ENCODE peak calls at places on chromosome 16, in four cellular contexts. One of them, this sample, is unnamed.

GRCh38 chr16:14186954-14187306 is 115.8 kb downstream of the MRTFB start:
- DNase-seq in GM12878: no peak
- DNase-seq in K562: no peak
- DNase-seq in HepG2: no peak
- DNase-seq in this sample: no peak

GRCh38 chr16:20675488-20676267 is 21.8 kb downstream of the ACSM1 start:
- DNase-seq in GM12878: peak
- DNase-seq in HepG2: peak
- DNase-seq in K562: peak
- DNase-seq in this sample: peak

GRCh38 chr16:85372627-85373372 is 240.3 kb upstream of the GSE1 start:
- DNase-seq in HepG2: peak
- DNase-seq in K562: peak
- DNase-seq in GM12878: no peak
- DNase-seq in this sample: no peak

GRCh38 chr16:19573997-19574396 is 18.5 kb downstream of the VPS35L start:
- DNase-seq in GM12878: no peak
- DNase-seq in K562: no peak
- DNase-seq in HepG2: no peak
- DNase-seq in this sample: no peak

GRCh38 chr16:67965668-67966548 is 2.5 kb downstream of the SLC12A4 start:
- DNase-seq in HepG2: peak
- DNase-seq in K562: no peak
- DNase-seq in GM12878: no peak
- DNase-seq in this sample: no peak

GRCh38 chr16:22077700-22078313 is 14.5 kb upstream of the VWA3A start:
- DNase-seq in GM12878: no peak
- DNase-seq in HepG2: peak
- DNase-seq in K562: peak
- DNase-seq in this sample: peak

GRCh38 chr16:67645397-67646121 is 615 bp downstream of the CARMIL2 start:
- DNase-seq in GM12878: no peak
- DNase-seq in K562: no peak
- DNase-seq in HepG2: no peak
- DNase-seq in this sample: peak

GRCh38 chr16:4523686-4524085 is 14.9 kb downstream of the CDIP1 start:
- DNase-seq in GM12878: no peak
- DNase-seq in HepG2: no peak
- DNase-seq in K562: no peak
- DNase-seq in this sample: no peak

GRCh38 chr16:15041260-15042011 is 14.4 kb downstream of the NTAN1 start:
- DNase-seq in K562: peak
- DNase-seq in HepG2: no peak
- DNase-seq in GM12878: no peak
- DNase-seq in this sample: peak

GRCh38 chr16:56932588-56933265 is 785 bp downstream of the HERPUD1 start:
- DNase-seq in HepG2: peak
- DNase-seq in GM12878: no peak
- DNase-seq in K562: peak
- DNase-seq in this sample: peak

GRCh38 chr16:50611332-50611934 is 63.2 kb downstream of the NKD1 start:
- DNase-seq in GM12878: no peak
- DNase-seq in K562: no peak
- DNase-seq in HepG2: peak
- DNase-seq in this sample: no peak

GRCh38 chr16:14641206-14641605 is 8.5 kb downstream of the BFAR start:
- DNase-seq in K562: no peak
- DNase-seq in HepG2: no peak
- DNase-seq in GM12878: no peak
- DNase-seq in this sample: no peak

GRCh38 chr16:78146807-78147206 is 47.4 kb downstream of the WWOX start:
- DNase-seq in GM12878: no peak
- DNase-seq in K562: no peak
- DNase-seq in HepG2: no peak
- DNase-seq in this sample: no peak

GRCh38 chr16:85238233-85238647 is 126.0 kb upstream of the CIBAR2 start:
- DNase-seq in K562: no peak
- DNase-seq in GM12878: no peak
- DNase-seq in HepG2: no peak
- DNase-seq in this sample: peak

GRCh38 chr16:51577621-51578303 is 426.7 kb upstream of the SALL1 start:
- DNase-seq in HepG2: no peak
- DNase-seq in GM12878: peak
- DNase-seq in K562: no peak
- DNase-seq in this sample: no peak

GRCh38 chr16:84557504-84557903 is 53.0 kb upstream of the MEAK7 start:
- DNase-seq in K562: no peak
- DNase-seq in GM12878: no peak
- DNase-seq in HepG2: no peak
- DNase-seq in this sample: no peak

GRCh38 chr16:73956592-73957495 is 339.8 kb upstream of the PSMD7 start:
- DNase-seq in K562: peak
- DNase-seq in GM12878: peak
- DNase-seq in HepG2: peak
- DNase-seq in this sample: peak

GRCh38 chr16:65123846-65124513 is 2.1 kb upstream of the CDH11 start:
- DNase-seq in GM12878: no peak
- DNase-seq in HepG2: no peak
- DNase-seq in K562: no peak
- DNase-seq in this sample: no peak

GRCh38 chr16:57667526-57668258 is 414 bp upstream of the ADGRG3 start:
- DNase-seq in HepG2: peak
- DNase-seq in K562: peak
- DNase-seq in GM12878: no peak
- DNase-seq in this sample: peak

GRCh38 chr16:80991792-80992430 is 14.8 kb downstream of the CMC2 start:
- DNase-seq in GM12878: no peak
- DNase-seq in HepG2: peak
- DNase-seq in K562: no peak
- DNase-seq in this sample: no peak

GRCh38 chr16:67241008-67241900 is 6.0 kb downstream of the FHOD1 start:
- DNase-seq in GM12878: no peak
- DNase-seq in HepG2: peak
- DNase-seq in K562: peak
- DNase-seq in this sample: no peak

GRCh38 chr16:85048921-85049562 is 21.4 kb downstream of the KIAA0513 start:
- DNase-seq in HepG2: no peak
- DNase-seq in GM12878: no peak
- DNase-seq in K562: peak
- DNase-seq in this sample: no peak

GRCh38 chr16:20107086-20107485 is 33.4 kb upstream of the GPR139 start:
- DNase-seq in K562: no peak
- DNase-seq in HepG2: no peak
- DNase-seq in GM12878: no peak
- DNase-seq in this sample: no peak

GRCh38 chr16:49493836-49494235 is 120.2 kb downstream of the C16orf78 start:
- DNase-seq in HepG2: no peak
- DNase-seq in GM12878: no peak
- DNase-seq in K562: no peak
- DNase-seq in this sample: no peak

GRCh38 chr16:69941251-69942098 is 9.7 kb upstream of the CLEC18A start:
- DNase-seq in GM12878: no peak
- DNase-seq in HepG2: no peak
- DNase-seq in K562: no peak
- DNase-seq in this sample: no peak

GRCh38 chr16:1393613-1394176 is 20.8 kb downstream of the UNKL start:
- DNase-seq in HepG2: no peak
- DNase-seq in GM12878: no peak
- DNase-seq in K562: no peak
- DNase-seq in this sample: no peak

GRCh38 chr16:2860826-2861567 is 3.0 kb upstream of the PRSS22 start:
- DNase-seq in K562: peak
- DNase-seq in GM12878: no peak
- DNase-seq in HepG2: no peak
- DNase-seq in this sample: no peak
- TF ChIP-seq CREB1 in K562: peak
- TF ChIP-seq CREB1 in GM12878: no peak
- TF ChIP-seq CREB1 in HepG2: no peak
- TF ChIP-seq CREB1 in this sample: no peak

GRCh38 chr16:88503374-88503770 is 50.3 kb downstream of the ZFPM1 start:
- DNase-seq in HepG2: no peak
- DNase-seq in K562: no peak
- DNase-seq in GM12878: no peak
- DNase-seq in this sample: no peak
- TF ChIP-seq CREM in HepG2: no peak
- TF ChIP-seq CREM in K562: no peak
- TF ChIP-seq CREM in GM12878: no peak
- TF ChIP-seq CREM in this sample: no peak

DNA sequence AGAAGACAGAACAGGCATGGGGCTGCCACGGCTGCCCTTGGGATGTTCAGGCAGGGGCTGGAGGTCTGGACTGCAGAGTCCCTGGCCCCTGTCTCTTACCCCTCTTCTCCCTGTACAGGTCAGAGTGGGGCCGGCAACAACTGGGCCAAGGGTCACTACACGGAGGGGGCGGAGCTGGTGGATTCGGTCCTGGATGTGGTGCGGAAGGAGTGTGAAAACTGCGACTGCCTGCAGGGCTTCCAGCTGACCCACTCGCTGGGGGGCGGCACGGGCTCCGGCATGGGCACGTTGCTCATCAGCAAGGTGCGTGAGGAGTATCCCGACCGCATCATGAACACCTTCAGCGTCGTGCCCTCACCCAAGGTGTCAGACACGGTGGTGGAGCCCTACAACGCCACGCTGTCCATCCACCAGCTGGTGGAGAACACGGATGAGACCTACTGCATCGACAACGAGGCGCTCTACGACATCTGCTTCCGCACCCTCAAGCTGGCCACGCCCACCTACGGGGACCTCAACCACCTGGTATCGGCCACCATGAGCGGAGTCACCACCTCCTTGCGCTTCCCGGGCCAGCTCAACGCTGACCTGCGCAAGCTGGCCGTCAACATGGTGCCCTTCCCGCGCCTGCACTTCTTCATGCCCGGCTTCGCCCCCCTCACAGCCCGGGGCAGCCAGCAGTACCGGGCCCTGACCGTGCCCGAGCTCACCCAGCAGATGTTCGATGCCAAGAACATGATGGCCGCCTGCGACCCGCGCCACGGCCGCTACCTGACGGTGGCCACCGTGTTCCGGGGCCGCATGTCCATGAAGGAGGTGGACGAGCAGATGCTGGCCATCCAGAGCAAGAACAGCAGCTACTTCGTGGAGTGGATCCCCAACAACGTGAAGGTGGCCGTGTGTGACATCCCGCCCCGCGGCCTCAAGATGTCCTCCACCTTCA is 11.7 kb downstream of the TUBB3 start:
- DNase-seq in K562: no peak
- DNase-seq in GM12878: no peak
- DNase-seq in HepG2: no peak
- DNase-seq in this sample: no peak
- TF ChIP-seq CREB1 in K562: no peak
- TF ChIP-seq CREB1 in GM12878: no peak
- TF ChIP-seq CREB1 in HepG2: no peak
- TF ChIP-seq CREB1 in this sample: no peak

DNA sequence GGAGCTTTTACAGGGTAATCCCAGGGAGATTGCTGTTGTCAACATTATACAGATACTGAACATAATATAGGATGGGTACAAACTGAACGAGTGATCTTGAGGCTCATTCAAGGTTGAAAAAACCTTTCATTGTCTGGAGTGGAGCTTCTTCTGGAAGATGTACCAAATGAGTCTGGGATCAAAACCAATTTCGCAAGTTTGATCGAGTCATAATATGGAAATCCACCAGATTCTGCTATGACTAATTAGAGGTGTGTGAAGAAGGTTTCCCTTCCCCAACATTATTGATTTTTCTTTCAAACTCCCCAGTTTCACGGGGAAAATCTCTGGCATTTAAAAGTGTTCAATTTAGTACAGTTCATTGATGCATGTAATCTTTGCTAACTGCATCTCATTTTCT is 324.1 kb downstream of the ZFHX3 start:
- DNase-seq in K562: no peak
- DNase-seq in GM12878: no peak
- DNase-seq in HepG2: no peak
- DNase-seq in this sample: no peak
- TF ChIP-seq CREM in K562: no peak
- TF ChIP-seq CREM in GM12878: no peak
- TF ChIP-seq CREM in HepG2: no peak
- TF ChIP-seq CREM in this sample: no peak

GRCh38 chr16:82684246-82684645 is 57.5 kb downstream of the CDH13 start:
- DNase-seq in HepG2: no peak
- DNase-seq in GM12878: no peak
- DNase-seq in K562: no peak
- DNase-seq in this sample: no peak

GRCh38 chr16:82681592-82681991 is 54.8 kb downstream of the CDH13 start:
- DNase-seq in GM12878: no peak
- DNase-seq in K562: no peak
- DNase-seq in HepG2: no peak
- DNase-seq in this sample: no peak

DNA sequence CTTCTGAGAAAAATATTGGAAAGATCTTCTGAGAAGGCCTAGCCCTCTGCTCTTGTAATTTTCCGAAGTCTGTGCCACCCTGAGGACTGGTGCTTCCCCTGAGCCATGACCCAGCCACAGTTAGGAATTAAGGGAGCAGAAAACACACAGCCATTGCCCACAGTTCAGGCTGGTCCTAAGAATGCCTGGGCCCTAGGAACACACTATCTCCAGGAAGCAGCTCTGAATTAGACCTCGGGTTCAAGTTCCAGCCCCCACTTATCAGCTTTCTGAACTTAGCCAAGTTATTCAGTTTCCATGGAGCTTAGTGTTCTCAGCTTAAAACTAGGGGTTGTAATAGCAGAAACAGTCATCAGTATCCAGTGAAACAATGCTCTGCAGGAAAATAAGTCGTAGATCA is 56.0 kb downstream of the CDH13 start:
- DNase-seq in HepG2: no peak
- DNase-seq in GM12878: no peak
- DNase-seq in K562: no peak
- DNase-seq in this sample: no peak
- TF ChIP-seq CREB1 in HepG2: no peak
- TF ChIP-seq CREB1 in GM12878: no peak
- TF ChIP-seq CREB1 in K562: no peak
- TF ChIP-seq CREB1 in this sample: no peak

GRCh38 chr16:87344165-87344930 is 27.2 kb upstream of the C16orf95 start:
- DNase-seq in K562: no peak
- DNase-seq in HepG2: no peak
- DNase-seq in GM12878: no peak
- DNase-seq in this sample: no peak
- TF ChIP-seq CREM in K562: no peak
- TF ChIP-seq CREM in HepG2: no peak
- TF ChIP-seq CREM in GM12878: no peak
- TF ChIP-seq CREM in this sample: no peak

GRCh38 chr16:71499775-71500364 is 10.7 kb upstream of the ZNF19 start:
- DNase-seq in GM12878: peak
- DNase-seq in K562: peak
- DNase-seq in HepG2: peak
- DNase-seq in this sample: peak
- TF ChIP-seq CREB1 in GM12878: no peak
- TF ChIP-seq CREB1 in K562: no peak
- TF ChIP-seq CREB1 in HepG2: no peak
- TF ChIP-seq CREB1 in this sample: no peak

This sample was measured in WTC11.